ENCODE peak calls at places on chromosome 5, in eight cellular contexts. C, T, I, J, A, E, P and Z are unnamed samples.

GRCh38 chr5:142977363-142978051 is 207.3 kb downstream of the ARHGAP26 start:
- DNase-seq in T (no peak), A (no peak), E (no peak), P (no peak), J (peak), I (no peak), C (peak), Z (peak)

GRCh38 chr5:179233909-179234562 is 111.2 kb downstream of the ADAMTS2 start:
- DNase-seq in C (no peak), J (no peak), P (no peak), T (no peak), I (no peak), E (no peak), A (no peak), Z (no peak)

GRCh38 chr5:134435525-134435924 is 23.8 kb upstream of the CDKN2AIPNL start:
- DNase-seq in I (no peak), T (no peak), A (no peak), C (no peak), E (no peak), P (no peak), J (peak), Z (peak)

GRCh38 chr5:62256161-62257017 is 49.6 kb upstream of the KIF2A start:
- DNase-seq in E (no peak), I (no peak), J (no peak), T (no peak), A (no peak), C (no peak), P (no peak), Z (no peak)

GRCh38 chr5:173245319-173246134 is 10.5 kb upstream of the NKX2-5 start:
- DNase-seq in P (no peak), E (no peak), T (no peak), C (no peak), I (peak), A (no peak), J (no peak), Z (no peak)

GRCh38 chr5:6384856-6385255 is 6.5 kb upstream of the MED10 start:
- DNase-seq in C (no peak), T (no peak), J (no peak), A (no peak), E (no peak), I (no peak), P (no peak), Z (no peak)

GRCh38 chr5:81783401-81783800 is 32.5 kb upstream of the SSBP2 start:
- DNase-seq in A (no peak), I (no peak), J (no peak), P (no peak), T (no peak), E (no peak), C (no peak), Z (no peak)

GRCh38 chr5:152634596-152634995 is 229.5 kb upstream of the NMUR2 start:
- DNase-seq in A (no peak), P (no peak), I (peak), C (no peak), T (peak), E (peak), J (no peak), Z (no peak)

GRCh38 chr5:78600656-78601452 is 47.7 kb downstream of the LHFPL2 start:
- DNase-seq in C (no peak), E (no peak), T (no peak), J (peak), A (no peak), P (no peak), I (no peak), Z (peak)

GRCh38 chr5:137921931-137922330 is 32.7 kb downstream of the PKD2L2 start:
- DNase-seq in I (no peak), A (no peak), J (peak), P (no peak), T (no peak), C (no peak), E (no peak), Z (peak)